ENCODE peak calls at places on chromosomes 7 and 10, in four cellular contexts. S is breast epithelium, K is sigmoid colon, E is prostate gland. C is an unnamed sample.

GRCh38 chr10:101671453-101671852 is 23.5 kb downstream of the FBXW4 start:
- DNase-seq in K (no peak), S (no peak), E (no peak), C (no peak)

GRCh38 chr10:90443342-90443741 is 414.5 kb downstream of the HTR7 start:
- DNase-seq in K (no peak), S (no peak), E (no peak), C (no peak)

GRCh38 chr10:57955076-57955475 is 312.6 kb downstream of the IPMK start:
- DNase-seq in E (no peak), K (no peak), S (no peak), C (no peak)

GRCh38 chr10:4672199-4672598 is 153.8 kb upstream of the AKR1E2 start:
- DNase-seq in S (no peak), K (no peak), E (no peak), C (no peak)

GRCh38 chr10:62244785-62245595 is 23.7 kb downstream of the RTKN2 start:
- DNase-seq in E (peak), K (no peak), S (no peak), C (peak)

GRCh38 chr10:75358835-75359421 is 42.6 kb downstream of the ZNF503 start:
- DNase-seq in E (no peak), K (no peak), S (peak), C (no peak)

GRCh38 chr10:124557648-124558338 is 96.2 kb downstream of the LHPP start:
- DNase-seq in E (no peak), K (no peak), S (no peak), C (no peak)

GRCh38 chr10:87844837-87845623 is 18.3 kb downstream of the KLLN start:
- DNase-seq in K (no peak), S (no peak), E (no peak), C (peak)

GRCh38 chr10:28897617-28898464 is 220.5 kb downstream of the BAMBI start:
- DNase-seq in E (no peak), K (no peak), S (no peak), C (no peak)

GRCh38 chr7:41732279-41733062 is 29.6 kb upstream of the INHBA start:
- DNase-seq in S (no peak), E (no peak), K (no peak), C (no peak)

GRCh38 chr7:101740981-101741725 is 76.3 kb upstream of the CUX1 start:
- DNase-seq in S (no peak), K (no peak), E (no peak), C (no peak)

GRCh38 chr7:35465791-35466336 is 212.0 kb upstream of the TBX20 start:
- DNase-seq in K (no peak), E (no peak), S (no peak), C (no peak)

GRCh38 chr7:82172017-82172416 is 271.6 kb downstream of the CACNA2D1 start:
- DNase-seq in E (no peak), S (no peak), K (no peak), C (no peak)

GRCh38 chr10:31100176-31100575 is 68.5 kb upstream of the ZNF438 start:
- DNase-seq in E (no peak), S (no peak), K (no peak), C (no peak)

GRCh38 chr10:44805461-44806210 is 105.5 kb upstream of the TMEM72 start:
- DNase-seq in K (no peak), S (no peak), E (no peak), C (no peak)

GRCh38 chr10:79403441-79404230 is 41.8 kb downstream of the ZCCHC24 start:
- DNase-seq in S (peak), K (peak), E (no peak), C (peak)

GRCh38 chr7:100641463-100641859 is at the start of gene TFR2:
- DNase-seq in K (no peak), E (no peak), S (no peak), C (peak)

GRCh38 chr10:92778091-92778490 is 70.2 kb upstream of the EXOC6 start:
- DNase-seq in K (no peak), S (no peak), E (no peak), C (no peak)

GRCh38 chr7:74498996-74499834 is 45.5 kb downstream of the GTF2IRD1 start:
- DNase-seq in S (no peak), E (no peak), K (no peak), C (no peak)

GRCh38 chr7:148304456-148304855 is 286.1 kb upstream of the C7orf33 start:
- DNase-seq in S (no peak), E (no peak), K (no peak), C (no peak)

GRCh38 chr7:127731431-127732080 is 79.6 kb downstream of the SND1 start:
- DNase-seq in K (no peak), E (peak), S (no peak), C (no peak)

GRCh38 chr7:127736511-127736910 is 84.5 kb downstream of the SND1 start:
- DNase-seq in S (no peak), K (no peak), E (no peak), C (no peak)

GRCh38 chr7:127732306-127732705 is 80.3 kb downstream of the SND1 start:
- DNase-seq in S (no peak), K (no peak), E (no peak), C (no peak)

GRCh38 chr7:127730658-127731276 is 78.8 kb downstream of the SND1 start:
- DNase-seq in K (no peak), S (no peak), E (no peak), C (no peak)

GRCh38 chr7:127733976-127734375 is 82.0 kb downstream of the SND1 start:
- DNase-seq in K (no peak), E (no peak), S (no peak), C (no peak)
- TF ChIP-seq POLR2AphosphoS5 in K (no peak), E (no peak), S (no peak), C (no peak)

GRCh38 chr7:44633254-44634186 is 27.1 kb downstream of the OGDH start:
- DNase-seq in S (peak), E (peak), K (peak), C (no peak)

GRCh38 chr7:44632196-44632595 is 25.8 kb downstream of the OGDH start:
- DNase-seq in E (no peak), K (no peak), S (no peak), C (no peak)

GRCh38 chr7:44629825-44630580 is 23.6 kb downstream of the OGDH start:
- DNase-seq in E (no peak), K (no peak), S (no peak), C (no peak)

GRCh38 chr7:44631458-44632115 is 25.2 kb downstream of the OGDH start:
- DNase-seq in E (no peak), S (no peak), K (no peak), C (no peak)

DNA sequence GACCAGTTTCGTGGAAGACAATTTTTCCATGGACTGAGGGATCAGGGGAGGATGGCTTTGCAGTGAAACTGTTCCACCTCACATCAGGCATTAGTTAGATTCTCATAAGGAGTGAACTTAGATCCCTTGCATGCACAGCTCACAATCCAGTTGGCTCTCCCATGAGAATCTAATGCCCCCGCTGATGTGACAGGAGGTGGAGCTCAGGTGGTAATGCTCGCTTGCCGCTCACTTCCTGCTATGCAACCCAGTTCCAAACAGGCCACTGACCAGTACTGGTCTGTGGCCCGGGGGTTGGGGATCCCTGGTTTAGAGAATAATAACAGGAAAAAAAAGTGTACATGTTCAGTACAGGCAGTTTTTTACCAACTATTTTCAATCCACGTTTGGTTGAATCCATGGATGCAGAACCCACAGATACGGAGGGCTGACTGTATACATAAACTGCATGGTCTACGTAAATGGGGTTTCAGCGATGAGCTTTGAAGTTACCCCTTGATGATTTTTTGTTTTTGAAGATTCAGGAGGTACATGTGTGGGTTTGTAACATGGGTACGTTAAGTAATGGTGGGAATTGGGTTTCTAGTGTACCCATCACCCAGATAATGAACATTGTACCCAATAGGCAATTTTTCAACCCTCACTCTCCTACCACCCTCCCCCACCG is 24.5 kb downstream of the OGDH start:
- DNase-seq in K (no peak), S (no peak), E (no peak), C (no peak)
- TF ChIP-seq POLR2AphosphoS5 in K (no peak), S (no peak), E (no peak), C (no peak)

GRCh38 chr7:138663741-138664710 is 37.1 kb downstream of the SVOPL start:
- DNase-seq in K (no peak), S (no peak), E (no peak), C (no peak)
- TF ChIP-seq POLR2AphosphoS5 in K (no peak), S (no peak), E (no peak), C (no peak)

DNA sequence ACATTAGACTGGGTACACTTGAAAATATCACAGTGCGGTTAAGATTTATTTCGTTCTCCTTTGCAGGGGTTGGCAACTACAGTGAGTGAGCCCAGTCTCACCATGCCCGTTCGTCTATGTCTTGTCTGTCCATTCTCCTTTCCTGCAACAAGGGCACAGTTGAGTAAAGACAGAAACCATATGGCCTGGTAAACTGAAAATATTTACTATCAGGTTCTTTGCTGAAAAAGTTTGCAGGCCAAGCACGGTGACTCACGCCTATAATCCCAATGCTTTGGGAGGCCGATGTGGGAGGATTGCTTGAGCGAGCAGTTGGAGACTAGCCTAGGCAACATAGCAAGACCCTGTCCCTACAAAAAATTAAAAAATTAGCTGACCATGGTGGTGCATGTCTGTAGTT is 11.4 kb upstream of the KCTD7 start:
- DNase-seq in E (no peak), S (no peak), K (peak), C (no peak)
- TF ChIP-seq POLR2AphosphoS5 in E (no peak), S (no peak), K (peak), C (no peak)

DNA sequence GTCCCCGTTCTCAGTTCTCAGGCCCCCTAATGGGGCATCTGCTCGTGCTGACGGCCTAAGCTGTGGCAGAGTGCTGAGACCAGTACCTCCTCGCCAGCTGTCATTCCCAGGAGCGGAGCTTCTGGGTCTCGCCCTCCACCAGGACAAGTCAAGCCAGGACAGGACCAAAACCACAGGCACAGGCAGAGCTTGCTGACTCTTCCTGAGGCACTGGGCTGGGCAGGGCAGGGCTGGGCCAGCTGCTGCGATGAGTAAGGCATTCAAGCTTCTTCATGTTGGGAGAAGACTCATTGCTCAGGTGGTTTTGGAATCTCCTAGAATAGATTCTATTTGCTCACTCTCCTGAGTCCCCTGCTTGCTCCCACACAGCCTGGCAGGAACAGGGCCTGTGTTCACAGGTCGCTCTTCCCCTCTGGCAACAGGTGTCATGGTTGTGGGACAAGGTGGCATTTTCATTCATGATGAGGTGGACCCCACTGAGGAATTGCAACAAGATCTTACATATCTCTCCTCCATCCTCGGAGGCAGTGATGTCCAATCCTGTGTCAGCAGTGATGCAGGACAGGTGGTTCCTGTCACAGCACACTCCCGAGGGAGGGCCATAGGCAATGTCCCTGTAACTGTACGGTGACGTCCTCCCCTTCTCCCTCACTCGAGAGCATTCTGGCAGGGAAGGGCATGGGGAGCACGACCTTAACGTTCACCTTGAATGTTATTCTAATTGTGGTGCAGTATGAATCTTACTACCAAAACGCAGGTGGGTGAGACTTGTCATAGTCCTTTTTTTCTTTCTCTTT is 17.0 kb upstream of the SH3PXD2A start:
- DNase-seq in K (no peak), E (peak), S (no peak), C (no peak)
- TF ChIP-seq POLR2AphosphoS5 in K (no peak), E (no peak), S (no peak), C (no peak)

DNA sequence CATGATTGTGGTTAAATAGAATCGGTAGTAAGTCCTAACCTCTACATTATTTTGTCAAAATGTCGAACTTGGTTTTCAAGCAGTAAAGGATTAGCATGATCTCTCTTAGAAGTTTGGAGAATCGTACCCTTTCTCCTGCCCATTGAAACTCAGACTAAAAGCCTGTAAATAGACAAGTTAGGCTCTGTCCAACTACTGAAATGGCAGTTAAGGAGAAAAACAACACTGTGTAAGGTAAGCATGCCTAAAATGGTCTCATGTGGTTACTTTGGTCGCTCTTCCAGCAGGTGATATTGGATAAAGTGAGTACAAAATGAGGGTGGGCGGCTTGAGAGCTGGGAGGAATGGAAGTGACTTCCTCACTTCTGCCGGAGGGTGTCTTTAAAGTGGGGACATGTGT is 25.0 kb downstream of the SEC61A2 start:
- DNase-seq in S (no peak), K (no peak), E (no peak), C (no peak)
- TF ChIP-seq POLR2AphosphoS5 in S (no peak), K (no peak), E (no peak), C (no peak)

DNA sequence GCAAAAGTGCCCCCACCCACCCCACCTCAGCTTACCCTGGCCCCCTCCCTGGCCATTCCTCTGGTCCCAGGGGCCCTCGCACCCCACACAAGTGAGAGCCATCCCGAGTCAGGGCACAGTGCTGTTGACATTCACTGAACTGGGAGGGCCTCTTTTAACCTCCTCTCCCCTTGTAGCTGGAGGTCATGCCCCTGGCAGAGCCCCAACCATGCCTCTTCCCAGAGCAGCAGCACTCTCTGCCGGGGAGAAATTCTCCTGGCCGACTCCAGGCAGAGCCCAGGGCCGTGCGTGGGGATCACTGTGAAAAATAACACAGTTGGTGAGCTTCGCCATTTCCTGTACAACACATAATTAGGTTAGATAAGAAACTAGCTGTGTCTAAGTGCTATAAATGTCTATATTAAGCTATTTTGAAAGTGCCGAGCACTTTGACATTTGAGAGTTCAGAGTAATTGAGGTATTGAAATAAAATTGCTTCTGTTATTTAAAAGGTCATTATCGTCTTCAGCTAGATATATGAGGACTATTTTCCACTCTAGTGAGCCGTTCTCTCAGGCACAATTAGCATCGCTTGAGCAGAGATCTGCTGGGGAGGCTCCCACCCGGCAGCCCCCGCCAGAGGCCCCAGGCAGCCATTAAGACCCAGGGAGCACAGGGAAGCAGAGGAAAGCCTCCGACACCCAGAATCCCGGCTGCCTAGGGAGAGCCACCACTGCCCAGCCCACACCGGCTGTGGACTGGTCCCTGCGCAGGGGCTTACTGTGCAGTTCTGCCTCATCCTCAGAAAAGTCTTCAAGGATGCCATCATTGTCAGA is 62.4 kb upstream of the LRRC18 start:
- DNase-seq in K (no peak), E (no peak), S (no peak), C (no peak)
- TF ChIP-seq POLR2AphosphoS5 in K (no peak), E (no peak), S (no peak), C (no peak)

C was measured in HepG2.